ENCODE peak calls at places on chromosomes 11 and 22, in ten cellular contexts. D is mucosa of descending colon, M is AG09309, Z is ovary, F is HCT116, I is bronchial epithelial cell, G is lower leg skin, K is lower lobe of right lung, X is fibroblast of pulmonary artery, P is AG10803. Y is an unnamed sample.

GRCh38 chr22:17851754-17852153 is 77.5 kb upstream of the BID start:
- DNase-seq in D (no peak), M (no peak), Z (no peak), F (no peak), I (no peak), G (no peak), K (no peak), X (no peak), P (no peak), Y (no peak)

GRCh38 chr22:43230983-43231723 is 44.2 kb upstream of the TTLL12 start:
- DNase-seq in D (no peak), M (no peak), Z (peak; percentile 83), F (peak; percentile 51), I (peak; percentile 25), G (no peak), K (peak; percentile 67), X (peak; percentile 51), P (peak; percentile 28), Y (peak; percentile 30)

GRCh38 chr11:118791961-118792578 is 1.1 kb upstream of the DDX6 start:
- DNase-seq in D (no peak), M (no peak), Z (no peak), F (no peak), I (no peak), G (no peak), K (peak; percentile 59), X (peak; percentile 11), P (no peak), Y (no peak)

GRCh38 chr11:118314985-118315384 is 10.5 kb downstream of the CD3E start:
- DNase-seq in D (no peak), M (no peak), Z (no peak), F (no peak), I (peak; percentile 31), G (no peak), K (no peak), X (no peak), P (no peak), Y (no peak)

GRCh38 chr11:69642549-69642912 is 1.6 kb downstream of the CCND1 start:
- DNase-seq in D (peak; percentile 73), M (no peak), Z (no peak), F (no peak), I (no peak), G (no peak), K (no peak), X (no peak), P (no peak), Y (no peak)

GRCh38 chr22:24069721-24070120 is 58.6 kb downstream of the CABIN1 start:
- DNase-seq in D (no peak), M (no peak), Z (no peak), F (no peak), I (no peak), G (no peak), K (no peak), X (no peak), P (no peak), Y (no peak)

GRCh38 chr11:103676413-103676812 is 360.0 kb upstream of the DDI1 start:
- DNase-seq in D (no peak), M (no peak), Z (no peak), F (no peak), I (no peak), G (no peak), K (no peak), X (no peak), P (peak; percentile 73), Y (no peak)

GRCh38 chr11:57566035-57566504 is 1.4 kb downstream of the UBE2L6 start:
- DNase-seq in D (no peak), M (peak; percentile 25), Z (no peak), F (no peak), I (peak; percentile 15), G (no peak), K (no peak), X (peak; percentile 44), P (peak; percentile 45), Y (peak; percentile 64)

GRCh38 chr22:46613606-46613997 is 6.6 kb upstream of the GRAMD4 start:
- DNase-seq in D (peak; percentile 80), M (no peak), Z (peak; percentile 52), F (no peak), I (no peak), G (no peak), K (peak; percentile 49), X (no peak), P (no peak), Y (no peak)

GRCh38 chr22:20397498-20397897 is 3.5 kb downstream of the ZNF74 start:
- DNase-seq in D (no peak), M (no peak), Z (no peak), F (no peak), I (no peak), G (no peak), K (no peak), X (no peak), P (no peak), Y (no peak)

GRCh38 chr22:37487559-37487958 is 1.4 kb upstream of the MFNG start:
- DNase-seq in D (no peak), M (no peak), Z (no peak), F (no peak), I (no peak), G (no peak), K (no peak), X (no peak), P (no peak), Y (no peak)

GRCh38 chr22:37485006-37485713 is 1.0 kb downstream of the MFNG start:
- DNase-seq in D (peak; percentile 79), M (no peak), Z (no peak), F (no peak), I (no peak), G (no peak), K (peak; percentile 69), X (no peak), P (no peak), Y (no peak)

GRCh38 chr22:37487129-37487528 is 945 bp upstream of the MFNG start:
- DNase-seq in D (no peak), M (no peak), Z (no peak), F (no peak), I (no peak), G (no peak), K (no peak), X (no peak), P (no peak), Y (no peak)

GRCh38 chr22:37485714-37486223 is 415 bp downstream of the MFNG start:
- DNase-seq in D (no peak), M (no peak), Z (no peak), F (no peak), I (no peak), G (no peak), K (no peak), X (no peak), P (no peak), Y (no peak)

GRCh38 chr22:37486224-37486845 is at the start of gene MFNG:
- DNase-seq in D (peak; percentile 92), M (no peak), Z (peak; percentile 68), F (no peak), I (peak; percentile 41), G (peak; percentile 92), K (peak; percentile 90), X (peak; percentile 34), P (no peak), Y (peak; percentile 36)
- H3K4me3 ChIP-seq in D (peak within 1 kb of the TSS; percentile 5), M (no peak within 1 kb of the TSS), Z (peak within 1 kb of the TSS; percentile 10), F (no peak within 1 kb of the TSS), I (no peak within 1 kb of the TSS), G (peak within 1 kb of the TSS; percentile 20), K (peak within 1 kb of the TSS; percentile 72), X (no peak within 1 kb of the TSS), P (no peak within 1 kb of the TSS), Y (no peak within 1 kb of the TSS)

DNA sequence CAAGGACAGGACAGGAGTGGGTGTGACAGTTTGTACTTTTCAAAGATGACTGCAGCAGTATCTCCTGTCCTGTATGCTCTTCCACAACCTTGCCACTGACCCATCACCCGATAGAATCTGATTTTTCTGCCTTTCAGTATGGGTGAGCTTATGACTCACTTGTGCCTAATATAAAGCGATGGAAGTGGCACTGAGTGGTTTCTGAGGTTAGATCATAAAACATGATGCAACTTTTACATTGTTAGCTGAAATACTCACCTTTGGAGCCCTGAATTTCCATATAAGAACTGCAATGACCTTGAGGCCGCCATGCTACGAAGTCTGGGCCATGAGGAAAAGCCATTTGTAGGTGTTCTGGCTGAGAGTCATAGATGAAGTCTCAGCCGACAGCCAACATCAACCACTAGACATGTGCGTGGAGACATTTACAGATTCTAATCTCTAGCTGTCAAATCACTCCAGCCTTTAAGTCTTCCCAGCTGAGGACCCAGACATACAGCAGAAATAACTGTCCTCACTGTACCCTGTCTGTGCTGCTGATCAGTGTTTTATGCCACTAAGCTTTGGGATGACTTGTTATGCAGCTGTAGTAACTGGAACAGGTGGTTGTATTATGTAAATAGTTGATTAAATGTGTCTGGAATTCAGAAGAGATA is 105.9 kb upstream of the ARHGAP20 start:
- DNase-seq in D (no peak), M (peak; percentile 52), Z (no peak), F (peak; percentile 15), I (peak; percentile 86), G (no peak), K (no peak), X (peak; percentile 39), P (peak; percentile 25), Y (peak; percentile 71)
- TF ChIP-seq CTCF in D (no peak), M (no peak), Z (no peak), F (no peak), I (no peak), G (no peak), K (no peak), X (no peak), P (no peak), Y (no peak)

GRCh38 chr11:65442952-65443351 is 20.4 kb downstream of the NEAT1 start:
- DNase-seq in D (no peak), M (no peak), Z (peak; percentile 27), F (no peak), I (peak; percentile 23), G (peak; percentile 85), K (no peak), X (peak; percentile 41), P (peak; percentile 29), Y (peak; percentile 41)

GRCh38 chr11:65439331-65440181 is 17.0 kb downstream of the NEAT1 start:
- DNase-seq in D (no peak), M (no peak), Z (peak; percentile 14), F (no peak), I (peak; percentile 33), G (peak; percentile 74), K (no peak), X (peak; percentile 49), P (peak; percentile 39), Y (peak; percentile 49)

GRCh38 chr11:65438257-65439151 is 15.9 kb downstream of the NEAT1 start:
- DNase-seq in D (no peak), M (no peak), Z (no peak), F (no peak), I (peak; percentile 22), G (no peak), K (no peak), X (peak; percentile 39), P (peak; percentile 35), Y (peak; percentile 40)

GRCh38 chr11:65437436-65438227 is 15.0 kb downstream of the NEAT1 start:
- DNase-seq in D (no peak), M (no peak), Z (no peak), F (no peak), I (peak; percentile 23), G (peak; percentile 80), K (no peak), X (peak; percentile 50), P (peak; percentile 25), Y (peak; percentile 41)

GRCh38 chr11:65440831-65441499 is 18.4 kb downstream of the NEAT1 start:
- DNase-seq in D (no peak), M (no peak), Z (peak; percentile 8), F (no peak), I (peak; percentile 34), G (peak; percentile 83), K (no peak), X (peak; percentile 46), P (peak; percentile 44), Y (peak; percentile 51)
- H3K4me3 ChIP-seq in D (no peak overlapping the region), M (no peak overlapping the region), Z (no peak overlapping the region), F (no peak overlapping the region), I (no peak overlapping the region), G (no peak overlapping the region), K (no peak overlapping the region), X (no peak overlapping the region), P (peak overlapping the region; percentile 6), Y (no peak overlapping the region)

GRCh38 chr11:133821776-133822175 is 23.5 kb downstream of the SPATA19 start:
- DNase-seq in D (no peak), M (no peak), Z (no peak), F (peak; percentile 27), I (peak; percentile 23), G (peak; percentile 49), K (no peak), X (peak; percentile 17), P (no peak), Y (no peak)
- TF ChIP-seq CTCF in D (no peak), M (peak; percentile 2), Z (no peak), F (peak; percentile 85), I (peak; percentile 47), G (no peak), K (peak; percentile 67), X (peak; percentile 27), P (peak; percentile 13), Y (peak; percentile 36)

Y was measured in astrocyte of the spinal cord.